ENCODE peak calls at places on chromosomes 16 and 17, in ten cellular contexts. X is stimulated activated CD4-positive, alpha-beta T cell treated with anti-CD3 and anti-CD28 coated beads, Interleukin-15, amount 100 ng/mL, for 24 hours; A is stimulated activated naive CD8-positive, alpha-beta T cell treated with anti-CD3 and anti-CD28 coated beads, Interleukin-15, Interleukin-2, amounts not matched to agents 100 U/mL and 50 U/mL, for 24 hours; C is CD8-positive, alpha-beta memory T cell; S is amniotic stem cell; F is NCI-H146; U is epithelial cell of prostate; H is psoas muscle; Q is nucleus accumbens; G is DMS53. R is an unnamed sample.
A peak's percentile ranks its signal among the peaks of the same experiment; 100 is the strongest.

GRCh38 chr17:83132251-83133081 is 53.1 kb downstream of the METRNL start:
- DNase-seq in Q (no peak), S (no peak), G (no peak), U (no peak), F (no peak), H (no peak), X (no peak), A (no peak), C (no peak), R (peak; percentile 8)

GRCh38 chr16:10308305-10309193 is 77.3 kb upstream of the ATF7IP2 start:
- DNase-seq in A (no peak), C (no peak), Q (no peak), G (no peak), X (no peak), S (no peak), F (no peak), U (peak; percentile 93), H (no peak), R (no peak)

GRCh38 chr17:39294060-39294459 is 68.3 kb upstream of the STAC2 start:
- DNase-seq in X (no peak), F (no peak), Q (no peak), C (no peak), U (no peak), A (no peak), H (no peak), G (no peak), S (no peak), R (no peak)

GRCh38 chr17:58308173-58308984 is 20.2 kb downstream of the TSPOAP1 start:
- DNase-seq in X (no peak), Q (no peak), H (no peak), A (no peak), U (no peak), G (peak; percentile 31), S (no peak), F (no peak), C (no peak), R (no peak)

GRCh38 chr17:30309591-30309990 is 17.8 kb upstream of the BLMH start:
- DNase-seq in A (no peak), G (no peak), U (no peak), X (no peak), H (no peak), Q (no peak), C (no peak), S (no peak), F (no peak), R (no peak)

GRCh38 chr17:66304304-66305174 is 2.1 kb downstream of the PRKCA start:
- DNase-seq in G (peak; percentile 70), C (peak; percentile 26), H (no peak), F (no peak), U (no peak), Q (no peak), S (no peak), X (peak; percentile 46), A (no peak), R (no peak)

GRCh38 chr17:55225237-55225636 is 39.5 kb upstream of the HLF start:
- DNase-seq in F (no peak), Q (no peak), G (no peak), A (no peak), X (no peak), H (no peak), C (no peak), U (no peak), S (no peak), R (no peak)

GRCh38 chr17:71964559-71964958 is 156.3 kb upstream of the SOX9 start:
- DNase-seq in G (no peak), U (no peak), Q (no peak), H (no peak), A (no peak), F (no peak), X (no peak), C (no peak), S (no peak), R (no peak)

GRCh38 chr16:4372578-4373355 is 1.1 kb downstream of the VASN start:
- DNase-seq in C (no peak), F (peak; percentile 91), G (peak; percentile 77), Q (peak; percentile 24), A (no peak), H (no peak), S (no peak), U (no peak), X (no peak), R (peak; percentile 79)

GRCh38 chr16:78094166-78094565 is 5.3 kb upstream of the WWOX start:
- DNase-seq in X (no peak), Q (no peak), F (no peak), S (no peak), A (no peak), H (no peak), C (no peak), U (no peak), G (peak; percentile 4), R (no peak)

R was measured in ascending aorta.